ENCODE peak calls at places on chromosomes 5 and 9, in seven cellular contexts. C is HCT116, X is neural progenitor cell, B is MM.1S, Q is PC-3, K is GM23248, S is hepatocyte. Z is an unnamed sample.
A peak's percentile ranks its signal among the peaks of the same experiment; 100 is the strongest.

GRCh38 chr9:136111910-136112309 is 6.8 kb downstream of the TMEM250 start:
- DNase-seq in K (no peak), B (no peak), C (no peak), Q (no peak), S (no peak), X (no peak), Z (no peak)

GRCh38 chr5:76408104-76408644 is 5.1 kb downstream of the IQGAP2 start:
- DNase-seq in B (no peak), Q (no peak), K (no peak), S (no peak), C (no peak), X (no peak), Z (no peak)

GRCh38 chr5:114148253-114148652 is 213.6 kb upstream of the KCNN2 start:
- DNase-seq in Q (no peak), X (no peak), B (no peak), S (peak; percentile 29), C (no peak), K (no peak), Z (no peak)

GRCh38 chr9:116055536-116055935 is 98.1 kb upstream of the PAPPA start:
- DNase-seq in Q (no peak), C (no peak), X (no peak), S (no peak), K (peak; percentile 16), B (no peak), Z (no peak)

GRCh38 chr9:134768332-134769083 is 112.1 kb upstream of the FCN2 start:
- DNase-seq in K (peak; percentile 85), X (no peak), Q (no peak), S (no peak), B (no peak), C (no peak), Z (no peak)

GRCh38 chr5:74040065-74040551 is 414.1 kb downstream of the ARHGEF28 start:
- DNase-seq in X (no peak), B (no peak), S (peak; percentile 58), Q (peak; percentile 56), C (no peak), K (peak; percentile 77), Z (no peak)

GRCh38 chr9:76516350-76516749 is 57.4 kb downstream of the GCNT1 start:
- DNase-seq in C (no peak), S (no peak), K (no peak), X (no peak), Q (no peak), B (no peak), Z (no peak)

GRCh38 chr9:69667306-69667705 is 4.9 kb downstream of the APBA1 start:
- DNase-seq in Q (no peak), C (no peak), S (no peak), B (no peak), X (peak; percentile 57), K (peak; percentile 33), Z (no peak)

GRCh38 chr9:113590389-113590788 is 126.9 kb downstream of the RGS3 start:
- DNase-seq in B (no peak), C (no peak), K (no peak), S (no peak), X (no peak), Q (no peak), Z (no peak)

GRCh38 chr9:138098908-138099791 is 221.6 kb downstream of the CACNA1B start:
- DNase-seq in C (no peak), X (no peak), Q (no peak), B (no peak), S (no peak), K (no peak), Z (no peak)

GRCh38 chr5:55625603-55625875 is 86.6 kb downstream of the SLC38A9 start:
- DNase-seq in Q (no peak), X (peak; percentile 32), C (no peak), B (no peak), K (no peak), S (no peak), Z (no peak)

DNA sequence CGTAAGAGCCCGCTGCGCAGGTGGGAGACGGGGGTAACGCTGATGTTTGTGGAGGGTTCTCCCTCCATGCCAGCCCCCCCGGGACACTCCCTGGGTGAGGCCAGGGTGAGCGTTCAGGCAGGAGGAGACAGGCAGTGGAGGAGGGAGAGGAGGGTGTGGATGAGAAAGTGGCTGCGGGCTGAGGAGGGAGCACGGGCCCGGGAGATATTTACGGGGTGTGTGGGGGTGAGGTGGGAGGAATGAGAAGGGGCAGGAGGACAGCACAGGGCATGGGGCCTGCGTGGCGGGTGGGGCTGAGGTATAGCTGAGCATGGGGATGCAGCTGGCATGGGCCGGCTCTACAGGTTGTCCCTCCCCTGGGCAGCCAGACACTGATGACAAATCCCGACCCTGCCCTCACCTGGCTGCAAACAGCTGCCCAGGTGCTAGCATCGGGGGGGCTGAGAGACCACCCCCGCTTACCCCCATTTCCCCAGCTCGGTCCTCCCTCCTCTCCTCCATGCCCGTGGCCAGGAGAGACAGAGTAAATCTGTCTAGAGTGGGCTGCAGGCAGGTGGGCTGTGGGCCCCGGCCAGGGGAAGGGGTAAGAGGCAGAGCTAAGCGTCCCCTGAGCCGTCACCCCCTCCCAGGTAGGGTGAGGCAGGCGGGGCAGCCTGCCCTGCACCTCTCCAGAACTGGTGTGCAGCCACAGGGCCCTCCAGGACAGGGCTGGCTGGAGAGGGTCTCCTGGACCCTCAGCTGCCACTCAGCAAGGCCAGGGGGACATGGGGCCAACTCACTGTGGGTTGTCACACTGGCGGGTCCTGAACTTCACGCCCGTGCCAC is 79.2 kb downstream of the ZNF354C start:
- DNase-seq in X (no peak), K (no peak), C (no peak), S (no peak), B (no peak), Q (no peak), Z (no peak)
- H3K9me3 ChIP-seq in X (no peaks in the 10 kb centered on the region), K (no peaks in the 10 kb centered on the region), C (no peaks in the 10 kb centered on the region), S (no peaks in the 10 kb centered on the region), B (no peaks in the 10 kb centered on the region), Q (no peaks in the 10 kb centered on the region), Z (no peaks in the 10 kb centered on the region)

DNA sequence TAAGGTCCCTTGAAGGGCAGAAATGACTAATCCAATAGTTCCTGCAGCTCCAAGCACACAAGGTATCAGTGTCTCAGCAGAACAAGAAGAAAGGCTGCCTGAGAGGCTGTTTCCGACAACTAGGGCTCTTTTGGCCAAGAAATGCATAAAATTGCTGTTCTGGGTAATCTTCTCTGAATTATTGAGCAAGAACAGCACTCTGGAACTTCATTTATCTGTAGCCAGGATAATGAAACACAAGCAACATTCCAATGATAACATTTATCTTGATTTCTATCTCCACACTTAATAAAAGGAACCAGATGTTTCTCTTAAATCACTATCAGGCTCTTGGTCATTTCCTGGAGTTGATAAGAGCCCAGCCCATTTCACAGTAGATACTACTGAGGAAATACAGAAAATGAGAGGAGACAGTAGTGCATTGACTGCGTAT is 17.0 kb upstream of the AUH start:
- DNase-seq in X (no peak), S (peak; percentile 22), Q (no peak), B (no peak), K (peak; percentile 53), C (no peak), Z (no peak)
- H3K4me2 ChIP-seq in X (no peak overlapping the region), S (no peak overlapping the region), Q (no peak overlapping the region), B (no peak overlapping the region), K (no peak overlapping the region), C (no peak overlapping the region), Z (no peak overlapping the region)

GRCh38 chr9:38278457-38278856 is 114.0 kb upstream of the ALDH1B1 start:
- DNase-seq in B (no peak), C (no peak), X (no peak), K (no peak), S (no peak), Q (no peak), Z (no peak)
- TF ChIP-seq EZH2phosphoT487 in B (no peak), C (no peak), X (no peak), K (no peak), S (no peak), Q (no peak), Z (no peak)

GRCh38 chr9:13386324-13386723 is 106.8 kb upstream of the MPDZ start:
- DNase-seq in C (no peak), S (no peak), B (no peak), Q (no peak), K (no peak), X (no peak), Z (no peak)
- H3K9me3 ChIP-seq in C (no peaks in the 10 kb centered on the region), S (peaks cover 6% of the 10 kb centered on the region), B (no peaks in the 10 kb centered on the region), Q (no peaks in the 10 kb centered on the region), K (no peaks in the 10 kb centered on the region), X (no peaks in the 10 kb centered on the region), Z (no peaks in the 10 kb centered on the region)

Z was measured in OCI-LY7.